ENCODE peak calls at places on chromosomes 3 and 15, in five cellular contexts. S is GM12878, Z is K562, X is HepG2, L is HCT116. U is an unnamed sample.

GRCh38 chr15:42691308-42691707 is 45.6 kb downstream of the CDAN1 start:
- DNase-seq in S (no peak), Z (peak; percentile 21), X (no peak), L (no peak), U (no peak)

GRCh38 chr3:124565013-124565412 is 165.2 kb upstream of the UMPS start:
- DNase-seq in S (no peak), Z (peak; percentile 55), X (peak; percentile 82), L (peak; percentile 69), U (peak; percentile 71)

GRCh38 chr3:45554001-45554691 is 40.4 kb upstream of the LIMD1 start:
- DNase-seq in S (peak; percentile 68), Z (peak; percentile 43), X (no peak), L (no peak), U (peak; percentile 75)

GRCh38 chr3:12982619-12983101 is 90.6 kb downstream of the IQSEC1 start:
- DNase-seq in S (no peak), Z (no peak), X (no peak), L (no peak), U (no peak)

GRCh38 chr3:58329150-58329921 is 3.4 kb upstream of the PXK start:
- DNase-seq in S (no peak), Z (peak; percentile 31), X (no peak), L (no peak), U (no peak)

GRCh38 chr3:41216993-41217392 is 17.7 kb downstream of the CTNNB1 start:
- DNase-seq in S (no peak), Z (no peak), X (no peak), L (no peak), U (no peak)

GRCh38 chr15:22931784-22932536 is 48.2 kb downstream of the CYFIP1 start:
- DNase-seq in S (no peak), Z (no peak), X (no peak), L (no peak), U (no peak)

GRCh38 chr3:14118400-14119165 is 6.1 kb downstream of the CHCHD4 start:
- DNase-seq in S (no peak), Z (peak; percentile 3), X (peak; percentile 93), L (no peak), U (no peak)

GRCh38 chr3:16455001-16455400 is 58.5 kb downstream of the RFTN1 start:
- DNase-seq in S (no peak), Z (no peak), X (no peak), L (no peak), U (no peak)

GRCh38 chr3:69178838-69179739 is 56.7 kb upstream of the LMOD3 start:
- DNase-seq in S (no peak), Z (no peak), X (peak; percentile 93), L (no peak), U (peak; percentile 38)

GRCh38 chr15:76177491-76178040 is 117.8 kb downstream of the TMEM266 start:
- DNase-seq in S (no peak), Z (no peak), X (peak; percentile 20), L (no peak), U (no peak)

GRCh38 chr15:52112203-52112750 is 298 bp downstream of the BCL2L10 start:
- DNase-seq in S (no peak), Z (no peak), X (no peak), L (no peak), U (peak; percentile 48)

GRCh38 chr3:100053929-100054620 is 60.2 kb downstream of the FILIP1L start:
- DNase-seq in S (no peak), Z (no peak), X (peak; percentile 9), L (no peak), U (no peak)

GRCh38 chr3:165805834-165806561 is 31.2 kb downstream of the BCHE start:
- DNase-seq in S (no peak), Z (no peak), X (no peak), L (no peak), U (no peak)

GRCh38 chr3:105140899-105141367 is 225.8 kb upstream of the ALCAM start:
- DNase-seq in S (no peak), Z (no peak), X (no peak), L (no peak), U (peak; percentile 17)

GRCh38 chr3:113097821-113098516 is 107.2 kb downstream of the GTPBP8 start:
- DNase-seq in S (no peak), Z (no peak), X (peak; percentile 56), L (peak; percentile 80), U (no peak)

GRCh38 chr3:52088445-52089367 is 32.3 kb upstream of the DUSP7 start:
- DNase-seq in S (no peak), Z (peak; percentile 47), X (peak; percentile 22), L (no peak), U (peak; percentile 44)

GRCh38 chr3:73143821-73144237 is 82.4 kb downstream of the EBLN2 start:
- DNase-seq in S (no peak), Z (peak; percentile 85), X (no peak), L (no peak), U (no peak)

GRCh38 chr3:153373571-153373970 is 211.5 kb downstream of the RAP2B start:
- DNase-seq in S (peak; percentile 8), Z (no peak), X (no peak), L (no peak), U (no peak)

GRCh38 chr3:23810342-23811116 is 4.8 kb downstream of the UBE2E1 start:
- DNase-seq in S (no peak), Z (peak; percentile 32), X (peak; percentile 41), L (no peak), U (peak; percentile 36)
- TF ChIP-seq POLR2AphosphoS5 in S (no peak), Z (no peak), X (peak; percentile 28), L (no peak), U (peak; percentile 36)

DNA sequence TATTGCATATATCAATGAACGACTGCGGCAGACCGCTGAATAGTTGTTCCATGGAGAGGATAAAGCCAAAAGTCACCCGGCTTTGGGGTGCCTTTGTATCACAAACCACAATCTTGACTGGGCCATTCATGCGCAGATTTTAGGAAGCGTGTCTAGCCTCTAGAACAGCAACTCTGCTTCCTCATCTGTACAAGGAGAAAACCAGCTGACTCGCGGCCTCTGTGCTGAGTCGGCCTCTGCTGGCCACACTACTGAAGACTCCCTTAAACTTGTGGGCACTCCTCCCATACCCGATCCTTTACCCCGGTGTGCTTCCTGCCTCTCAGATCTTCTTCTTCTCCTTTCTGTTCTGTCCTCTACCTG is 872 bp downstream of the DLEC1 start:
- DNase-seq in S (peak; percentile 16), Z (peak; percentile 54), X (no peak), L (no peak), U (no peak)
- TF ChIP-seq MAX in S (no peak), Z (no peak), X (no peak), L (no peak), U (no peak)

GRCh38 chr3:148601766-148602685 is 95.7 kb upstream of the AGTR1 start:
- DNase-seq in S (no peak), Z (no peak), X (peak; percentile 99), L (no peak), U (no peak)
- TF ChIP-seq POLR2A in S (no peak), Z (no peak), X (peak; percentile 43), L (no peak), U (no peak)

DNA sequence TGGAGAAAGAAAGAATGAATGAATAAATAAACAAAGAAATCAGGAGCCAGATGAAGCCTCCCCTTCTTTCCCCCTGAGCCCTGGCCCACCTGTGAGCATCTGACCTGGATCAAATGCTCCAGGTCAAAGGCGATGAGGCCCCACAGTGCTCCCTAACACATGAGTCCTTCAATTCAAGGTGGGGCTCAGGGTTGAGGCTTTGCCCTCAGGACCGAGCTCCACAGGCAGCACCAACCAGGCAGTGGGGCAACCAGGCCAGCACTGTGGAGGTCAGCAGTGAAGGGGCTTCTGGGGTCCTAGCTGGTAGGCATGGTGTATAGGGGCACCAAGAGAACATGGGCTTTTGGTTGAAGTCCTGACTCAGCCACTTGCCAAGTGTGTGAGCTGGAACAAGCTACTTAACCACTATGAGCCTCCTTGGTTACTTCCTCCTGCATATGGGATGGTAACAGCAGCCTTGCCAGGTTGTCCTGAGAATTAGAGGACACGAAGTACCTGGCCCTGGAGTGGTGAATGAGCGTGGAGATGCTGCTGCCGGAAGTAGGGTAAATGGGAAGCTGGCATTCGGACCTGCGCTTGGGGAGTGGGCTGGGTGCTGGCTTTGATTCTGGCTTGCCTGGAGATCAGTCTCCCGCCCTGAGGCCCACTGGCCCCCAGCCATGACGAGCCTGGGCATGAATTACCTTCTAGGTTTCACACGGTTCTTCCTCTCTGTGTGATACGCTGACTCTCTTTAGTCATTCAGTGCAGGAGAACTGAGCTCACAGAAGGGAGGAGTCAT is 10.0 kb upstream of the PAQR5 start:
- DNase-seq in S (no peak), Z (no peak), X (no peak), L (no peak), U (no peak)
- TF ChIP-seq POLR2AphosphoS5 in S (no peak), Z (no peak), X (no peak), L (no peak), U (no peak)